ENCODE peak calls at places on chromosomes 11 and 22, in five cellular contexts. R is SJCRH30; P is PC-3; H is dorsolateral prefrontal cortex; Q is CD8-positive, alpha-beta T cell. U is an unnamed sample.

GRCh38 chr11:76236092-76237026 is 30.1 kb upstream of the WNT11 start:
- DNase-seq in R (peak), P (peak), H (peak), Q (peak), U (no peak)

GRCh38 chr22:17777005-17777716 is 2.9 kb upstream of the BID start:
- DNase-seq in R (no peak), P (no peak), H (no peak), Q (peak), U (no peak)

GRCh38 chr11:62446091-62446490 is 27.3 kb downstream of the SCGB1A1 start:
- DNase-seq in R (no peak), P (peak), H (no peak), Q (no peak), U (no peak)

GRCh38 chr22:45877651-45878050 is 99.3 kb downstream of the WNT7B start:
- DNase-seq in R (no peak), P (no peak), H (peak), Q (no peak), U (no peak)

GRCh38 chr22:38419864-38420172 is 35.2 kb downstream of the KCNJ4 start:
- DNase-seq in R (no peak), P (no peak), H (no peak), Q (no peak), U (no peak)

GRCh38 chr11:113384551-113384950 is 3.0 kb upstream of the ANKK1 start:
- DNase-seq in R (peak), P (peak), H (no peak), Q (no peak), U (no peak)

GRCh38 chr11:43578346-43579170 is 102.0 kb upstream of the HSD17B12 start:
- DNase-seq in R (no peak), P (peak), H (no peak), Q (no peak), U (no peak)

GRCh38 chr11:115623021-115623451 is 118.8 kb upstream of the CADM1 start:
- DNase-seq in R (peak), P (peak), H (no peak), Q (no peak), U (no peak)

GRCh38 chr11:134412508-134413333 is 679 bp upstream of the B3GAT1 start:
- DNase-seq in R (no peak), P (no peak), H (peak), Q (peak), U (peak)

GRCh38 chr22:21775061-21775460 is 39.5 kb upstream of the YPEL1 start:
- DNase-seq in R (peak), P (no peak), H (peak), Q (no peak), U (no peak)

GRCh38 chr22:28047740-28048139 is 128.7 kb upstream of the PITPNB start:
- DNase-seq in R (no peak), P (no peak), H (no peak), Q (no peak), U (no peak)

GRCh38 chr11:64745219-64745522 is 1.2 kb upstream of the RASGRP2 start:
- DNase-seq in R (no peak), P (no peak), H (no peak), Q (peak), U (no peak)

GRCh38 chr11:77402218-77402556 is 71.7 kb downstream of the PAK1 start:
- DNase-seq in R (no peak), P (no peak), H (no peak), Q (no peak), U (peak)

GRCh38 chr11:122478986-122479385 is 176.5 kb upstream of the UBASH3B start:
- DNase-seq in R (no peak), P (no peak), H (no peak), Q (no peak), U (no peak)

GRCh38 chr11:12922418-12922817 is 86.7 kb upstream of the RASSF10 start:
- DNase-seq in R (no peak), P (no peak), H (no peak), Q (no peak), U (no peak)

GRCh38 chr11:78284261-78284660 is 95.5 kb downstream of the USP35 start:
- DNase-seq in R (no peak), P (no peak), H (no peak), Q (no peak), U (no peak)

GRCh38 chr11:86128914-86129313 is 60.0 kb upstream of the PICALM start:
- DNase-seq in R (no peak), P (no peak), H (no peak), Q (no peak), U (no peak)

GRCh38 chr22:37284807-37285355 is 2.6 kb downstream of the CYTH4 start:
- DNase-seq in R (no peak), P (no peak), H (no peak), Q (peak), U (peak)

GRCh38 chr11:117498791-117499190 is 171.1 kb downstream of the CEP164 start:
- DNase-seq in R (no peak), P (no peak), H (no peak), Q (no peak), U (no peak)

GRCh38 chr11:100397401-100397800 is 289.7 kb upstream of the ARHGAP42 start:
- DNase-seq in R (no peak), P (no peak), H (no peak), Q (no peak), U (no peak)

GRCh38 chr11:107598225-107599139 is 7.5 kb downstream of the ELMOD1 start:
- DNase-seq in R (no peak), P (peak), H (no peak), Q (no peak), U (no peak)

GRCh38 chr11:76153609-76153949 is 52.7 kb downstream of the WNT11 start:
- DNase-seq in R (no peak), P (peak), H (peak), Q (peak), U (no peak)

GRCh38 chr11:81840375-81840774 is 893.3 kb downstream of the FAM181B start:
- DNase-seq in R (no peak), P (no peak), H (no peak), Q (no peak), U (no peak)

GRCh38 chr22:48261048-48261621 is 1498.7 kb downstream of the TBC1D22A start:
- DNase-seq in R (no peak), P (no peak), H (no peak), Q (no peak), U (no peak)

GRCh38 chr22:38782402-38783094 is 11.4 kb downstream of the DNAL4 start:
- DNase-seq in R (no peak), P (no peak), H (peak), Q (no peak), U (no peak)

GRCh38 chr22:47625013-47625385 is 862.5 kb downstream of the TBC1D22A start:
- DNase-seq in R (no peak), P (no peak), H (no peak), Q (peak), U (no peak)

GRCh38 chr11:101914737-101915426 is at the start of gene CEP126:
- DNase-seq in R (peak), P (peak), H (peak), Q (peak), U (peak)

GRCh38 chr22:21972293-21972779 is 10.3 kb downstream of the TOP3B start:
- DNase-seq in R (peak), P (peak), H (no peak), Q (peak), U (peak)

GRCh38 chr22:23815781-23816551 is 22.8 kb downstream of the DERL3 start:
- DNase-seq in R (no peak), P (no peak), H (no peak), Q (no peak), U (peak)

GRCh38 chr11:87439981-87440760 is 402.4 kb downstream of the TMEM135 start:
- DNase-seq in R (no peak), P (no peak), H (no peak), Q (no peak), U (no peak)

GRCh38 chr11:18798941-18799469 is 7.4 kb upstream of the PTPN5 start:
- DNase-seq in R (no peak), P (peak), H (no peak), Q (no peak), U (no peak)

GRCh38 chr22:19052941-19053551 is 69.2 kb downstream of the DGCR2 start:
- DNase-seq in R (no peak), P (no peak), H (no peak), Q (no peak), U (no peak)

GRCh38 chr11:73856001-73856663 is 20.5 kb downstream of the COA4 start:
- DNase-seq in R (no peak), P (no peak), H (no peak), Q (no peak), U (no peak)

GRCh38 chr11:100190395-100190794 is 496.7 kb upstream of the ARHGAP42 start:
- DNase-seq in R (no peak), P (no peak), H (no peak), Q (no peak), U (no peak)

GRCh38 chr11:123977731-123978347 is at the start of gene OR10S1:
- DNase-seq in R (no peak), P (no peak), H (no peak), Q (no peak), U (no peak)
- H3K27ac ChIP-seq in R (no peak), P (no peak), H (no peak), Q (no peak), U (no peak)

GRCh38 chr11:129224538-129224937 is 32.4 kb upstream of the ARHGAP32 start:
- DNase-seq in R (no peak), P (peak), H (no peak), Q (no peak), U (no peak)

GRCh38 chr11:129223701-129224149 is 31.6 kb upstream of the ARHGAP32 start:
- DNase-seq in R (no peak), P (no peak), H (no peak), Q (no peak), U (no peak)

GRCh38 chr11:129225190-129225589 is 33.1 kb upstream of the ARHGAP32 start:
- DNase-seq in R (no peak), P (peak), H (no peak), Q (no peak), U (no peak)

GRCh38 chr11:129222158-129222557 is 30.0 kb upstream of the ARHGAP32 start:
- DNase-seq in R (no peak), P (no peak), H (no peak), Q (no peak), U (no peak)

DNA sequence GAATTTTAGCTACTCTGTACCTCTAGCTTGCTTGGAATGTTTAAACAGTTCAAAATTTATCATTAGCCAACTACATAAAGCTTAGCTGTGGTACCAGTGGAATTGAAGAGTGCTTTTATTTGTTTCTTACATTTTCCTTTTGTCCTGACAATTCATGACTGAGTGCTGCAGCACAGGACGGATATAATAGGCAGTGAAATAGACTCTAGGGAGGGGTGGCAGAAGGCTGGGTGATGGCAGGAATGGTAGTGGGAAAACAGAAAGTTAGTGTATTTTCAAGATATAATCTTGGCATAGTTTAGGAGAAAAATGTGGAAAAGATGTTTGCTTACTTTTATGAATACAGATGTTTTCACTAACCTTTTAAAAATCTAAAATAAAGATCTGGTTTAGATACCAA is 31.1 kb upstream of the ARHGAP32 start:
- DNase-seq in R (no peak), P (no peak), H (no peak), Q (no peak), U (no peak)
- H3K27ac ChIP-seq in R (no peak), P (no peak), H (no peak), Q (no peak), U (no peak)

DNA sequence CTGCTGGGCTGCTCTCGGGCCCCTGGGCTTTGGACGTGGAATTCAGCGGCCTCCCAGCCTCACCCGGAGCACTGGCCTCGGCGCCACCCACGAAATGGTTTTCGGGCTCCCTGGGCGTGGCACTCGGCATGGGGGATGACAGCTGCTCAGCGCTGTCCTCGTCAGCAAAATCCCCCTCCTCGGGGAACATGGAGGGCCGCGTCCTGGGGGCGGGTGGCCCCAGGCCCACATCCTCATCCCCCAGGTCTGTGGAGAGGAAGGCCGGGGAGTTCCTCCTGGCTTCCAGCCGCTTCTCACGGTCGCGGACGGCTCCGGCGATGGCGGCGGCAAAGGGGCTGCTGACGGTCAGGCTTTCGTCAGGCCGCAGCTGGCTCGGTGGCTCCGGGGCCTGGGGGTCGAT is 88.4 kb downstream of the CTTN start:
- DNase-seq in R (no peak), P (no peak), H (no peak), Q (no peak), U (no peak)
- H3K27ac ChIP-seq in R (no peak), P (no peak), H (no peak), Q (no peak), U (no peak)

GRCh38 chr11:133115099-133115498 is 417.2 kb downstream of the OPCML start:
- DNase-seq in R (no peak), P (no peak), H (no peak), Q (no peak), U (no peak)

GRCh38 chr11:133123371-133123770 is 408.9 kb downstream of the OPCML start:
- DNase-seq in R (no peak), P (no peak), H (no peak), Q (no peak), U (no peak)

GRCh38 chr11:133122260-133122659 is 410.0 kb downstream of the OPCML start:
- DNase-seq in R (no peak), P (no peak), H (no peak), Q (no peak), U (no peak)

GRCh38 chr11:133118563-133119303 is 413.6 kb downstream of the OPCML start:
- DNase-seq in R (no peak), P (no peak), H (peak), Q (no peak), U (no peak)
- H3K27ac ChIP-seq in R (no peak), P (no peak), H (no peak), Q (no peak), U (no peak)